ENCODE peak calls at places on chromosomes 3 and 15, in four cellular contexts. G is spleen, Z is breast epithelium, R is endothelial cell of umbilical vein. E is an unnamed sample.

GRCh38 chr15:92394327-92395175 is 870 bp downstream of the ST8SIA2 start:
- DNase-seq in G (no peak), Z (no peak), R (no peak), E (no peak)

GRCh38 chr15:70111203-70112017 is 13.7 kb upstream of the TLE3 start:
- DNase-seq in G (no peak), Z (no peak), R (peak), E (no peak)

GRCh38 chr3:55885721-55886120 is 398.6 kb upstream of the WNT5A start:
- DNase-seq in G (no peak), Z (no peak), R (peak), E (peak)

GRCh38 chr3:156017636-156018035 is 102.7 kb upstream of the KCNAB1 start:
- DNase-seq in G (no peak), Z (no peak), R (no peak), E (no peak)

GRCh38 chr3:177051419-177051818 is 145.9 kb downstream of the TBL1XR1 start:
- DNase-seq in G (no peak), Z (no peak), R (peak), E (no peak)

GRCh38 chr3:43789028-43789427 is 98.3 kb downstream of the ABHD5 start:
- DNase-seq in G (no peak), Z (no peak), R (no peak), E (no peak)

GRCh38 chr15:92822216-92823144 is 77.6 kb upstream of the CHD2 start:
- DNase-seq in G (no peak), Z (no peak), R (no peak), E (no peak)

GRCh38 chr3:122149228-122149627 is 34.2 kb upstream of the CASR start:
- DNase-seq in G (no peak), Z (no peak), R (no peak), E (no peak)

GRCh38 chr15:82750831-82751181 is 41.1 kb upstream of the AP3B2 start:
- DNase-seq in G (no peak), Z (no peak), R (no peak), E (no peak)

GRCh38 chr3:114569186-114569585 is 275.4 kb downstream of the TIGIT start:
- DNase-seq in G (no peak), Z (no peak), R (peak), E (no peak)

GRCh38 chr15:48190932-48191573 is 412 bp upstream of the CTXN2 start:
- DNase-seq in G (no peak), Z (peak), R (peak), E (peak)

GRCh38 chr3:122366379-122366749 is 16.7 kb downstream of the MIX23 start:
- DNase-seq in G (no peak), Z (no peak), R (no peak), E (no peak)

GRCh38 chr3:127254001-127254400 is 33.8 kb downstream of the PRR20G start:
- DNase-seq in G (no peak), Z (no peak), R (no peak), E (no peak)

GRCh38 chr3:8301977-8302589 is 199.5 kb upstream of the LMCD1 start:
- DNase-seq in G (no peak), Z (no peak), R (peak), E (no peak)

GRCh38 chr3:133662256-133662773 is 574 bp upstream of the TOPBP1 start:
- DNase-seq in G (no peak), Z (no peak), R (peak), E (no peak)

GRCh38 chr3:45084820-45085816 is 59.0 kb downstream of the CLEC3B start:
- DNase-seq in G (no peak), Z (no peak), R (no peak), E (no peak)

GRCh38 chr3:36911990-36912804 is 32.7 kb downstream of the TRANK1 start:
- DNase-seq in G (no peak), Z (no peak), R (peak), E (peak)

GRCh38 chr3:128275316-128276150 is 122.3 kb downstream of the EEFSEC start:
- DNase-seq in G (no peak), Z (no peak), R (no peak), E (no peak)

GRCh38 chr15:80152180-80152895 is 461 bp upstream of the FAH start:
- DNase-seq in G (peak), Z (peak), R (peak), E (peak)

GRCh38 chr15:39591141-39591895 is 10.4 kb downstream of the THBS1 start:
- DNase-seq in G (no peak), Z (no peak), R (peak), E (no peak)

GRCh38 chr3:64686446-64686908 is 1.3 kb downstream of the ADAMTS9 start:
- DNase-seq in G (no peak), Z (no peak), R (peak), E (no peak)

GRCh38 chr15:85616549-85616948 is 178.2 kb downstream of the KLHL25 start:
- DNase-seq in G (no peak), Z (no peak), R (peak), E (no peak)

GRCh38 chr3:188656196-188656982 is 502.4 kb downstream of the LPP start:
- DNase-seq in G (no peak), Z (no peak), R (peak), E (peak)

GRCh38 chr15:80418892-80419537 is 14.8 kb downstream of the ARNT2 start:
- DNase-seq in G (no peak), Z (no peak), R (peak), E (no peak)

GRCh38 chr15:38253448-38253847 is 812 bp downstream of the SPRED1 start:
- DNase-seq in G (no peak), Z (no peak), R (peak), E (no peak)

GRCh38 chr15:38252481-38253311 is at the start of gene SPRED1:
- DNase-seq in G (peak), Z (peak), R (peak), E (no peak)

GRCh38 chr15:38257676-38258075 is 5.0 kb downstream of the SPRED1 start:
- DNase-seq in G (no peak), Z (no peak), R (no peak), E (no peak)

GRCh38 chr15:38254065-38254883 is 1.6 kb downstream of the SPRED1 start:
- DNase-seq in G (peak), Z (no peak), R (peak), E (peak)

GRCh38 chr15:38255690-38256089 is 3.1 kb downstream of the SPRED1 start:
- DNase-seq in G (no peak), Z (no peak), R (no peak), E (no peak)
- H3K4me3 ChIP-seq in G (peak), Z (peak), R (no peak), E (no peak)

GRCh38 chr3:47225310-47225906 is 57.2 kb downstream of the KIF9 start:
- DNase-seq in G (no peak), Z (no peak), R (no peak), E (peak)

GRCh38 chr3:47228088-47228487 is 54.5 kb downstream of the KIF9 start:
- DNase-seq in G (no peak), Z (no peak), R (no peak), E (no peak)

GRCh38 chr3:47227678-47228077 is 54.9 kb downstream of the KIF9 start:
- DNase-seq in G (peak), Z (no peak), R (no peak), E (no peak)
- TF ChIP-seq POLR2AphosphoS5 in G (no peak), Z (no peak), R (no peak), E (no peak)

GRCh38 chr3:49780080-49780967 is 6.0 kb downstream of the IP6K1 start:
- DNase-seq in G (no peak), Z (no peak), R (no peak), E (no peak)
- H3K4me3 ChIP-seq in G (peak), Z (no peak), R (no peak), E (no peak)

DNA sequence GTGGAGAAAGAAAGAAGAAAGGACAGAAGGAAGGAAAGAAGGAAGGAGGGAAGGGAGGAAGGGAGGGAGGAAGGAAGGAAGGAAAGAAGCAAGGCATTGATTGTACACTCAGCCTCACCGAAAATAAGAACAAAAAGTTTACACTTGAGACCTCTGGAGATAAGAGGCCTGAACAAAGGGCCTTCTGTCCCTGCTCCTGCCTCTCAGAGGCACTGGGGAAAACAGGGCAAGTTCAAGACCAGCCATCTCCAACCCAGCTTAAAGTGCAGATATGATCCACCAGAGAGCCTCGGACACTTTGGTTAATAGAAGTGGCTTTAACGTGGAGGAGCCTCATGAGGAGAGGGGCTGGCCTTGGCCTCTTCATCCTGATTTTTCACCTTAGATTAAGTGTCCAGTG is 582.9 kb upstream of the PPP2R3A start:
- DNase-seq in G (no peak), Z (no peak), R (no peak), E (no peak)
- TF ChIP-seq POLR2AphosphoS5 in G (no peak), Z (no peak), R (no peak), E (no peak)

GRCh38 chr3:42527368-42527917 is 25.0 kb downstream of the VIPR1 start:
- DNase-seq in G (peak), Z (no peak), R (no peak), E (no peak)

GRCh38 chr3:42531470-42531869 is 29.0 kb downstream of the VIPR1 start:
- DNase-seq in G (no peak), Z (no peak), R (no peak), E (no peak)

GRCh38 chr3:42529463-42529862 is 27.0 kb downstream of the VIPR1 start:
- DNase-seq in G (no peak), Z (no peak), R (no peak), E (peak)

GRCh38 chr3:42532229-42532628 is 29.8 kb downstream of the VIPR1 start:
- DNase-seq in G (no peak), Z (no peak), R (no peak), E (no peak)

DNA sequence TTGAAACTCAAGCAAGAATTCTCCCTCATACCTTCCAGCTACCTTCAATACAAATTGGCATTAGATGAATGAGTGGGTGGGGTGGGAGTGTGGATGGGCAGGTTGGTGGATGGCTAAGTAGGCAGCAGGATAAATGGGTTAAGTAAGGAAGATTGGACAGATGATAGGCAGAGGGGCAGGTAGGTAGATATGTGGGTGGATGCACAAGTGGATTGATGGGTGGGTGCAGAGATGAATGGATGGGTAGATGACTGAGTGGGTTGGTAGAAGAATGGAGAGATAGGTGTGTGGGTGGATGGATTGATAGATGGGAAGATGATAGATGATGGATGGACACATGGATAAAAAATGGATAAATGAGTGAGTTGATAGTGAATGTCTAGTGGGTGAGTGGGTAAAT is 27.6 kb downstream of the VIPR1 start:
- DNase-seq in G (no peak), Z (no peak), R (no peak), E (no peak)
- H3K4me3 ChIP-seq in G (no peak), Z (no peak), R (no peak), E (no peak)

DNA sequence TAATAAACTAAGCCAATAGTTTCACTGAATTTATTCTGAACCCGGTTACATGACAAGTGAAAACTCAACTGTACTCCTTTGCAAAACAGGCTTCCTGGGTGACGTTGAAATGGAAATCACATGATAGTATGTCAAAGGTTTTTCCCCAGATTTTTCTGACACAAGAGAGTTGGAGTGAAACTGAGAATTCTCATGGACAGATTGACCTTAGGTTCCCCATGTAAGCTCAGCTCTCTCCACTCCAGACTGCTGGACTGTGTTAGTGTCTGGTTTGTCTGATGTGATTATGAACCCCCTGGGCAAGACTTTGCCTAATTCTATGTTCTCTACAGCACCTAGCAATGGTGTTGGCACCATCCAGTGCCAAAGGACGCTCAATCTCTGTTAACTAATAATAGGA is 219.7 kb upstream of the COL8A1 start:
- DNase-seq in G (no peak), Z (no peak), R (no peak), E (no peak)
- TF ChIP-seq POLR2AphosphoS5 in G (no peak), Z (no peak), R (no peak), E (no peak)

GRCh38 chr15:65339926-65340325 is 35.4 kb downstream of the RNU5B-1 start:
- DNase-seq in G (peak), Z (no peak), R (no peak), E (no peak)
- H3K4me3 ChIP-seq in G (no peak), Z (no peak), R (no peak), E (no peak)

GRCh38 chr3:1139071-1139470 is 46.2 kb downstream of the CNTN6 start:
- DNase-seq in G (no peak), Z (no peak), R (no peak), E (no peak)
- TF ChIP-seq POLR2AphosphoS5 in G (no peak), Z (no peak), R (no peak), E (no peak)

GRCh38 chr3:79769234-79769633 is 1.4 kb upstream of the ROBO1 start:
- DNase-seq in G (no peak), Z (no peak), R (no peak), E (no peak)

GRCh38 chr3:79766474-79767193 is 1.2 kb downstream of the ROBO1 start:
- DNase-seq in G (no peak), Z (no peak), R (peak), E (no peak)

GRCh38 chr3:79767953-79768282 is at the start of gene ROBO1:
- DNase-seq in G (no peak), Z (no peak), R (no peak), E (no peak)

GRCh38 chr3:79765854-79766253 is 1.9 kb downstream of the ROBO1 start:
- DNase-seq in G (no peak), Z (no peak), R (no peak), E (no peak)

GRCh38 chr3:79767194-79767952 is 425 bp downstream of the ROBO1 start:
- DNase-seq in G (no peak), Z (no peak), R (peak), E (no peak)
- H3K4me3 ChIP-seq in G (peak), Z (no peak), R (peak), E (no peak)